ENCODE peak calls at places on chromosomes 11 and 22, in four cellular contexts. G is H54, B is T follicular helper cell, X is SW 1271. N is an unnamed sample.

GRCh38 chr11:78898376-78898775 is 323.7 kb upstream of the NARS2 start:
- DNase-seq in G (no peak), B (no peak), X (no peak), N (no peak)

GRCh38 chr22:36296690-36297089 is 43.8 kb downstream of the APOL1 start:
- DNase-seq in G (no peak), B (no peak), X (no peak), N (no peak)

GRCh38 chr11:66542362-66542761 is 3.5 kb downstream of the ZDHHC24 start:
- DNase-seq in G (no peak), B (no peak), X (no peak), N (no peak)

GRCh38 chr11:46894506-46894905 is 23.8 kb downstream of the LRP4 start:
- DNase-seq in G (no peak), B (no peak), X (no peak), N (no peak)

GRCh38 chr11:126146454-126147192 is 64.8 kb downstream of the RPUSD4 start:
- DNase-seq in G (no peak), B (no peak), X (no peak), N (no peak)

GRCh38 chr11:8361206-8361605 is 97.5 kb upstream of the LMO1 start:
- DNase-seq in G (no peak), B (no peak), X (no peak), N (no peak)

GRCh38 chr11:66863428-66864125 is 6.7 kb downstream of the LRFN4 start:
- DNase-seq in G (no peak), B (no peak), X (no peak), N (no peak)

GRCh38 chr11:28077524-28077923 is 30.4 kb downstream of the KIF18A start:
- DNase-seq in G (no peak), B (no peak), X (no peak), N (no peak)

GRCh38 chr22:42646569-42647525 is 2.3 kb downstream of the CYB5R3 start:
- DNase-seq in G (no peak), B (no peak), X (no peak), N (no peak)

GRCh38 chr11:114061053-114062049 is 1.8 kb downstream of the ZBTB16 start:
- DNase-seq in G (no peak), B (no peak), X (no peak), N (peak)

GRCh38 chr22:32204856-32205722 is at the start of gene RFPL2:
- DNase-seq in G (no peak), B (no peak), X (peak), N (no peak)

GRCh38 chr11:16088774-16089173 is 267.6 kb downstream of the SOX6 start:
- DNase-seq in G (no peak), B (no peak), X (no peak), N (no peak)

GRCh38 chr11:103730151-103730940 is 306.1 kb upstream of the DDI1 start:
- DNase-seq in G (no peak), B (no peak), X (no peak), N (peak)

GRCh38 chr11:46560300-46561025 is 33.4 kb downstream of the AMBRA1 start:
- DNase-seq in G (no peak), B (no peak), X (peak), N (peak)

GRCh38 chr11:26045082-26045481 is 286.8 kb upstream of the ANO3 start:
- DNase-seq in G (no peak), B (no peak), X (no peak), N (no peak)

GRCh38 chr11:86459682-86460460 is 85.2 kb downstream of the CCDC81 start:
- DNase-seq in G (peak), B (no peak), X (peak), N (peak)

GRCh38 chr11:131966667-131967066 is 596.3 kb downstream of the NTM start:
- DNase-seq in G (no peak), B (no peak), X (no peak), N (no peak)

GRCh38 chr11:62264004-62264403 is 6.0 kb upstream of the SCGB2A2 start:
- DNase-seq in G (no peak), B (no peak), X (no peak), N (no peak)

GRCh38 chr11:102599642-102600261 is 25.4 kb downstream of the MMP20 start:
- DNase-seq in G (peak), B (no peak), X (peak), N (peak)

N was measured in fibroblast of gingiva.